ENCODE peak calls at places on chromosomes 6 and 20, in five cellular contexts. B, J, T, U and C are unnamed samples.

GRCh38 chr6:28060381-28060780 is 20.0 kb upstream of the ZNF165 start:
- DNase-seq in T (no peak), J (no peak), B (no peak), U (no peak), C (no peak)

GRCh38 chr20:16107172-16107870 is 465.9 kb downstream of the KIF16B start:
- DNase-seq in B (no peak), U (no peak), J (peak), T (no peak), C (no peak)

GRCh38 chr6:37676071-37676470 is 21.6 kb downstream of the MDGA1 start:
- DNase-seq in J (no peak), U (no peak), B (no peak), T (no peak), C (no peak)

GRCh38 chr6:121971886-121972285 is 427.6 kb upstream of the HSF2 start:
- DNase-seq in T (no peak), B (no peak), J (no peak), U (no peak), C (no peak)

GRCh38 chr20:63977392-63978276 is 1.8 kb downstream of the SAMD10 start:
- DNase-seq in J (no peak), B (peak), T (peak), U (no peak), C (no peak)

GRCh38 chr6:111668410-111668809 is 62.7 kb upstream of the TRAF3IP2 start:
- DNase-seq in T (peak), U (no peak), B (no peak), J (peak), C (peak)

GRCh38 chr20:44083220-44083933 is 103.6 kb downstream of the JPH2 start:
- DNase-seq in U (no peak), T (no peak), J (no peak), B (no peak), C (no peak)

GRCh38 chr20:49508435-49509199 is 26.1 kb upstream of the KCNB1 start:
- DNase-seq in U (no peak), B (peak), J (no peak), T (peak), C (peak)

GRCh38 chr6:146410851-146411595 is 132.6 kb upstream of the RAB32 start:
- DNase-seq in J (no peak), U (no peak), B (no peak), T (no peak), C (no peak)

GRCh38 chr6:170038717-170039116 is 252.2 kb downstream of the DLL1 start:
- DNase-seq in T (no peak), J (no peak), U (no peak), B (no peak), C (no peak)

GRCh38 chr6:147116043-147116442 is 88.2 kb upstream of the STXBP5 start:
- DNase-seq in T (no peak), J (no peak), U (no peak), B (no peak), C (no peak)

GRCh38 chr20:10303852-10304251 is 85.2 kb downstream of the SNAP25 start:
- DNase-seq in T (no peak), J (no peak), U (no peak), B (no peak), C (no peak)

GRCh38 chr6:128606611-128607010 is 86.2 kb upstream of the PTPRK start:
- DNase-seq in T (no peak), J (no peak), B (no peak), U (no peak), C (no peak)

GRCh38 chr20:19757487-19757972 is 528 bp upstream of the RIN2 start:
- DNase-seq in T (no peak), B (peak), U (no peak), J (peak), C (peak)

GRCh38 chr20:23584434-23585199 is 16.3 kb upstream of the CST9L start:
- DNase-seq in J (peak), B (no peak), U (no peak), T (no peak), C (no peak)

GRCh38 chr20:51525241-51526104 is 17.0 kb downstream of the NFATC2 start:
- DNase-seq in U (no peak), J (no peak), T (peak), B (no peak), C (no peak)

GRCh38 chr20:18985551-18985950 is 172.0 kb downstream of the SCP2D1 start:
- DNase-seq in T (no peak), B (no peak), U (no peak), J (no peak), C (no peak)

GRCh38 chr6:135901776-135902524 is 50.4 kb downstream of the PDE7B start:
- DNase-seq in J (no peak), B (no peak), T (no peak), U (no peak), C (no peak)

GRCh38 chr6:166275714-166276166 is 32.5 kb downstream of the PRR18 start:
- DNase-seq in T (peak), U (no peak), B (peak), J (peak), C (peak)

GRCh38 chr6:71284785-71285184 is 3.8 kb upstream of the OGFRL1 start:
- DNase-seq in J (no peak), B (no peak), T (no peak), U (no peak), C (no peak)

GRCh38 chr6:134031696-134032255 is 20.6 kb downstream of the SLC2A12 start:
- DNase-seq in B (no peak), U (no peak), T (no peak), J (no peak), C (no peak)
- TF ChIP-seq SP1 in B (no peak), U (no peak), T (no peak), J (no peak), C (no peak)

GRCh38 chr6:118722820-118723526 is 71.6 kb upstream of the CEP85L start:
- DNase-seq in T (no peak), B (no peak), J (no peak), U (no peak), C (no peak)
- TF ChIP-seq SP1 in T (no peak), B (no peak), J (no peak), U (no peak), C (no peak)

GRCh38 chr6:167965602-167966539 is 31.6 kb upstream of the KIF25 start:
- DNase-seq in B (no peak), J (no peak), T (no peak), U (no peak), C (no peak)

GRCh38 chr6:167972193-167972592 is 25.3 kb upstream of the KIF25 start:
- DNase-seq in J (no peak), T (no peak), U (no peak), B (no peak), C (no peak)

GRCh38 chr6:167966540-167966905 is 30.9 kb upstream of the KIF25 start:
- DNase-seq in J (no peak), B (no peak), U (no peak), T (no peak), C (no peak)

GRCh38 chr6:167970236-167970635 is 27.2 kb upstream of the KIF25 start:
- DNase-seq in B (no peak), T (no peak), U (no peak), J (no peak), C (no peak)

DNA sequence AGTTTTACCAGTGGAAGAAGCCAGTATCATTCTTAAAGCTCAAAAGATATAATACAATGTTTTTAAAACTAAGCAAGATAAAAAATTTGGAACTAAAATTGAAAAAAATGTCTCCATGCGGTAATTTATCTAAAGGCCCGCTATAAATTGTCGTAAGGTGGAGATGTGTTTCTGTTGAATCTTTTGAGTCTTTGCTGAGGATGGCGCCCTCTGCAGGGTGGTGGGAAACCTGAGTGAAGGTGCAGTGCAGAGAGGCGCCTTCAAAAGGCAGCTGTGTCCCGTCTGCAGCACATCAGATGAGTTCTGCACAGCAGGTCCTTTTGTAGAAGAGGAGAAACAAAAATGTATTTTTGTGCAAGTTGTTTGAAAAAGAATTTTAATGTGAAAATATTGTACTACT is 29.4 kb upstream of the KIF25 start:
- DNase-seq in T (peak), B (peak), U (peak), J (peak), C (peak)
- TF ChIP-seq SP1 in T (no peak), B (no peak), U (no peak), J (no peak), C (no peak)

GRCh38 chr6:35213161-35213823 is 464 bp upstream of the SCUBE3 start:
- DNase-seq in B (no peak), J (peak), T (peak), U (no peak), C (no peak)

GRCh38 chr6:35216412-35216732 is 2.6 kb downstream of the SCUBE3 start:
- DNase-seq in B (no peak), J (no peak), T (no peak), U (no peak), C (no peak)

GRCh38 chr6:35214869-35215664 is 1.3 kb downstream of the SCUBE3 start:
- DNase-seq in U (no peak), T (peak), B (no peak), J (no peak), C (no peak)

GRCh38 chr6:35215665-35216411 is 2.1 kb downstream of the SCUBE3 start:
- DNase-seq in B (no peak), T (no peak), U (no peak), J (no peak), C (no peak)

DNA sequence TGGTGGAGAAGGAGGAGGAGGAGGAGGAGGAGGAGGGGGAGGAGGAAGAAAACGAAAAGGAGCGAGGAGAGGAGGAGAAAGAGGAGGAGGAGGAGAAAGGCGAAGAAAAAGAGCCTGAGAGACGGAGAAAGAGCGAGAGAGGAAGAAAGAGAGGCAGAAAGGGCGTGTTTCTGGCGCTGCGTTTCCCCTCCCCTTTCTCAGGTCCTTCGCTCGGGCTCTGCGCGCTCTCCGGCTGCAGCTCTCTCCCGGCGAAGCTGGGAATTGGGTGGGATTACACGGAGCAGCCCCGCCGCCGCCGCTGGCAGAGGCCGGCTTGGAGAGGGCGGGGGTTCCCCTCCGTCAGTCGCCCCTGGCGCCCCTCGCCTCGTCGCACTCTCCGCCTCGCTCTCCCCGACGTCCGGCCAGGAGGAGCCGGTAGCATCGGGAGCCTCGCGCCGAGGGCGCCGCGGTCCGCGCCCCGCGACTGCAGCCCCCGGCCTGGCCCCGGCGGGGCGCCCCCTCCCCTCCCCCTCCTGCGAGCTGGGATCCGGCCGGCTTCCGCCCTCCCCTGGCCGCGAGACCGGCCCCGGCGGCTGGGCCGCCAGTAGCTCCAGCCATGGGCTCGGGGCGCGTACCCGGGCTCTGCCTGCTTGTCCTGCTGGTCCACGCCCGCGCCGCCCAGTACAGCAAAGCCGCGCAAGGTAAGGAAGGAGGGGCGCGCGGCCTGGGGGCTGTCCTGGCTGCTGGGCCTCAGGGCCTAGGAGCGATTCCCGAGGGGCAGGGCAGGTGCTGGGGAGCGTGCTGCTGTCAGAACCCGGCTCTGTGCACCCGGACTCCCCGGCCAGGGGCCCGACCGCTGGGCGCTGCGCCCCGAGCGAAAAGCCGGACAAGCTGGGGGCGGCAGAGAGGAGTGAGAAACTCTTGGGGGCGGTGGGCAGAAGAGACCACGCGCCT is at the start of gene SCUBE3:
- DNase-seq in J (peak), B (no peak), U (no peak), T (peak), C (peak)
- TF ChIP-seq SP1 in J (no peak), B (no peak), U (no peak), T (no peak), C (no peak)

GRCh38 chr6:73393278-73393677 is 1.4 kb upstream of the DDX43 start:
- DNase-seq in U (no peak), T (no peak), B (no peak), J (no peak), C (no peak)

GRCh38 chr6:73389854-73390253 is 4.8 kb upstream of the DDX43 start:
- DNase-seq in B (no peak), T (no peak), U (no peak), J (peak), C (no peak)

GRCh38 chr6:73395875-73396274 is 1.2 kb downstream of the DDX43 start:
- DNase-seq in B (no peak), T (no peak), J (no peak), U (no peak), C (no peak)

GRCh38 chr6:73391735-73392134 is 2.9 kb upstream of the DDX43 start:
- DNase-seq in T (no peak), B (no peak), J (no peak), U (no peak), C (no peak)

GRCh38 chr6:73394577-73395354 is at the start of gene DDX43:
- DNase-seq in J (peak), B (no peak), T (no peak), U (no peak), C (no peak)
- TF ChIP-seq SP1 in J (no peak), B (no peak), T (no peak), U (no peak), C (no peak)

GRCh38 chr20:54065601-54066038 is 4.8 kb downstream of the BCAS1 start:
- DNase-seq in J (no peak), B (no peak), U (no peak), T (peak), C (no peak)

GRCh38 chr20:54063580-54063979 is 6.8 kb downstream of the BCAS1 start:
- DNase-seq in B (no peak), J (no peak), U (no peak), T (no peak), C (no peak)

GRCh38 chr20:54064939-54065338 is 5.5 kb downstream of the BCAS1 start:
- DNase-seq in U (no peak), J (no peak), B (no peak), T (no peak), C (no peak)

GRCh38 chr20:54062812-54063280 is 7.5 kb downstream of the BCAS1 start:
- DNase-seq in T (no peak), B (peak), U (no peak), J (no peak), C (peak)

DNA sequence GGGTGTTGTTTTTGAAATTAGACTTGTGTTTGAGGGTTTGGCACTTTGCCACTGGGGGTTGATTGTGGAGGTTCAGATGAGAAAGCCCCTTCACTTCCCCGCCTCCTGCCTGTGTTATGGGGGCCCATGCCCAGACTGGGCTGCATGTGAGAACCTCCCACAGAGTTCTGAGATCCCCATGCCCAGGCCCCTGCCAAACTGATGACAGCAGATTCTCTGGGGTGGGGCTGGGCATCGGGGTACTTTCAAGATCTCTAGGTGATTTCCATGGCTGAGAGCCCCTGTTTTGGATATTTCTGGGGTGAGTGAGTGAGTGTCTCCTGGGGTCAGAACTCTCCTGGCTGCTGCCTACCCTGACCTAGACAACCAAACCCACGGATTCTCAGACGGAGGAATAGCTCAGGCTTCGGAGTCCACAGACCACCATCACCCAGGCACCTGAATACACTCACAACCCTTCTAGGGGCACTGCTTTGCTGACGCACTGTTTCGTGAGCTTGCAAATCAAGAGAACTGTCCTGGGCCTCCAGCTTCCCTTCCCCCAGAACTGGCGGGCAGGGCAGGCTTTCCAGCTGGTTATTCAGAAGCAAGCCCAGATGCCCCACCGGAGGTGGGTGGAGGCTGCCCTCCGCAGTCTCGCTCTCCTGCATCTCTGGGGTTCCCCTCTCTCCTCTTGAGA is 6.3 kb downstream of the BCAS1 start:
- DNase-seq in U (no peak), B (no peak), J (no peak), T (no peak), C (no peak)
- TF ChIP-seq SP1 in U (no peak), B (no peak), J (no peak), T (no peak), C (no peak)

DNA sequence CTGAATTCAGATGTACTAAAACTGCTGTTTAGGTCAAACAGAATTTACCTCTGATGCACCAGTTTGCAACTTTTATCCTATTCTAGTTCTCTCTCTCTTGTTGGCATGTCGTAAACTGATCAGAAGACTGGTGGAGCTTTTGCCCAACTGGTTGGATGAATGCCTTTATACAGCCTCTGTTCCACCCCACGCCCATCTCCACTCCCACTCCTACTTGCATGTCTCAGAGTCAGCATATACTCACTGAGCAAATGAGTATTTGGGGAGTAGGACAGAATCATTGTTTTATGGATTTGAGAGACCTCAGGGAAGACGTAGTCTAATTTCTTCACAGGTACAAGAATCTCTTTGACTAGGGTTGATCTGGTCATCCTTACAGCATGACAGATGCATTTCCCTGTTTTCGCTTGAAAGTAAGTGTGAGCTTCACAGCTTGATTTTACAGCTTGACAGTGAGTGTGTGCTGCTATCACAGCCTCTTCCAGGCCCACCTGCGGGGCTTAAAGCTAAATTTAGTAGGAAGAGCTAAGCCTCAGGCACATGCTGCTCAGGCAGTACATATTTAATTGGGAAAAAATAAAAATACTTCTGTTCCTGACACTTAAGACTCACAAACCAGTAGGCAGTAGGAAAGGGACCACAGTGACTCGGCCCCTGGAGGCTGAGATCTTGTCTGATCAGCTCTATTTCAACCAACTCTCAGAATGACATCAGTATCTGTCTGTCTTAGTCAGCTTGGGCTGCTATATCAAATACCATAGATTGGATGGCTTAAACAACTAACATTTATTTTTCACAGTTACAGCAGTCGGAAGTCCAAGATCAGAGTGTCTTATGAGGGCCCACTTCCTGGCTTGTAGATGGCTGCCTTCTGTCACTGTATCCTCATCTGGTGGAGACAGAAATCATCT is 30.4 kb downstream of the TRMT6 start:
- DNase-seq in B (no peak), J (no peak), T (no peak), U (no peak), C (no peak)
- TF ChIP-seq SP1 in B (no peak), J (no peak), T (no peak), U (no peak), C (no peak)

GRCh38 chr6:29694637-29695036 is 13.7 kb upstream of the ZFP57 start:
- DNase-seq in T (no peak), B (no peak), U (no peak), J (no peak), C (no peak)

GRCh38 chr6:29696147-29697129 is 15.5 kb upstream of the ZFP57 start:
- DNase-seq in T (no peak), U (no peak), J (peak), B (no peak), C (peak)
- TF ChIP-seq SP1 in T (no peak), U (no peak), J (no peak), B (no peak), C (no peak)

GRCh38 chr6:9566096-9566495 is 848.8 kb downstream of the TFAP2A start:
- DNase-seq in U (no peak), J (no peak), B (no peak), T (no peak), C (no peak)

GRCh38 chr6:9563996-9564395 is 850.9 kb downstream of the TFAP2A start:
- DNase-seq in J (no peak), T (no peak), U (no peak), B (no peak), C (no peak)
- TF ChIP-seq SP1 in J (no peak), T (no peak), U (no peak), B (no peak), C (no peak)